ENCODE peak calls at places on chromosomes 3 and 15, in four cellular contexts. P, A, U and L are unnamed samples.

GRCh38 chr15:60703196-60703933 is 224.4 kb upstream of the ICE2 start:
- DNase-seq in U (no peak), A (no peak), P (no peak), L (no peak)

GRCh38 chr15:77654975-77655374 is 22.3 kb upstream of the LINGO1 start:
- DNase-seq in U (no peak), P (peak), A (peak), L (peak)

GRCh38 chr3:164080208-164080607 is 998.1 kb downstream of the SI start:
- DNase-seq in P (no peak), U (no peak), A (no peak), L (no peak)

GRCh38 chr3:132569153-132569552 is 27.9 kb upstream of the ACKR4 start:
- DNase-seq in U (no peak), A (no peak), P (no peak), L (no peak)

GRCh38 chr15:88275804-88276203 is 19.3 kb upstream of the NTRK3 start:
- DNase-seq in P (no peak), A (no peak), U (no peak), L (no peak)

GRCh38 chr3:38003371-38003816 is 12.8 kb downstream of the VILL start:
- DNase-seq in U (no peak), P (peak), A (peak), L (peak)

GRCh38 chr3:8621872-8622271 is 22.7 kb downstream of the SSUH2 start:
- DNase-seq in P (no peak), A (no peak), U (no peak), L (no peak)

GRCh38 chr15:42627485-42627884 is 52.1 kb downstream of the STARD9 start:
- DNase-seq in A (no peak), P (no peak), U (no peak), L (no peak)

GRCh38 chr3:162354343-162354742 is 857.7 kb downstream of the OTOL1 start:
- DNase-seq in P (no peak), A (no peak), U (no peak), L (no peak)

GRCh38 chr15:90264649-90265048 is 823 bp upstream of the NGRN start:
- DNase-seq in P (no peak), U (no peak), A (no peak), L (peak)

GRCh38 chr3:169863458-169863899 is 6.3 kb downstream of the LRRC31 start:
- DNase-seq in U (peak), A (peak), P (peak), L (peak)

GRCh38 chr3:71035314-71035713 is 548.2 kb downstream of the FOXP1 start:
- DNase-seq in A (no peak), U (no peak), P (no peak), L (no peak)

GRCh38 chr15:89004726-89005030 is 83.6 kb upstream of the ABHD2 start:
- DNase-seq in P (no peak), A (no peak), U (no peak), L (no peak)

GRCh38 chr3:184328516-184328915 is 8.9 kb upstream of the FAM131A start:
- DNase-seq in A (no peak), P (no peak), U (no peak), L (no peak)

GRCh38 chr3:50532062-50532705 is 28.8 kb upstream of the CACNA2D2 start:
- DNase-seq in A (no peak), P (no peak), U (no peak), L (no peak)

GRCh38 chr3:136249593-136250225 is 431 bp upstream of the PCCB start:
- DNase-seq in A (no peak), U (no peak), P (no peak), L (no peak)

GRCh38 chr15:40564591-40565332 is at the start of gene CCDC32:
- DNase-seq in U (peak), A (peak), P (peak), L (peak)

GRCh38 chr15:24954783-24955548 is at the start of the genes SNRPN and SNURF:
- DNase-seq in U (peak), A (peak), P (no peak), L (peak)

GRCh38 chr3:107421170-107421792 is 44.0 kb downstream of the CCDC54 start:
- DNase-seq in A (no peak), U (no peak), P (peak), L (peak)

GRCh38 chr15:72141171-72142084 is 23.2 kb downstream of the SENP8 start:
- DNase-seq in P (no peak), U (peak), A (no peak), L (peak)

GRCh38 chr15:38254065-38254883 is 1.6 kb downstream of the SPRED1 start:
- DNase-seq in U (peak), A (no peak), P (peak), L (peak)

GRCh38 chr15:80160570-80161156 is 7.9 kb downstream of the FAH start:
- DNase-seq in P (no peak), U (peak), A (no peak), L (peak)

GRCh38 chr3:10917176-10917575 is 75.4 kb upstream of the SLC6A1 start:
- DNase-seq in A (no peak), U (no peak), P (no peak), L (no peak)

GRCh38 chr15:97900006-97900405 is 60.5 kb upstream of the ARRDC4 start:
- DNase-seq in A (no peak), U (no peak), P (no peak), L (no peak)

GRCh38 chr3:6657591-6657990 is 203.3 kb upstream of the GRM7 start:
- DNase-seq in U (no peak), P (no peak), A (no peak), L (no peak)
- TF ChIP-seq CBX5 in U (no peak), P (no peak), A (no peak), L (no peak)

GRCh38 chr3:168116279-168116678 is 20.6 kb upstream of the GOLIM4 start:
- DNase-seq in P (peak), U (no peak), A (no peak), L (no peak)
- TF ChIP-seq CBX5 in P (no peak), U (no peak), A (no peak), L (no peak)

GRCh38 chr3:44120721-44121582 is 120.7 kb upstream of the TOPAZ1 start:
- DNase-seq in U (no peak), A (no peak), P (no peak), L (no peak)

GRCh38 chr3:44130249-44130648 is 111.4 kb upstream of the TOPAZ1 start:
- DNase-seq in U (no peak), A (no peak), P (no peak), L (no peak)

GRCh38 chr3:44125882-44126281 is 115.8 kb upstream of the TOPAZ1 start:
- DNase-seq in U (no peak), A (no peak), P (no peak), L (no peak)

GRCh38 chr3:44128057-44128775 is 113.5 kb upstream of the TOPAZ1 start:
- DNase-seq in P (no peak), U (no peak), A (peak), L (no peak)

DNA sequence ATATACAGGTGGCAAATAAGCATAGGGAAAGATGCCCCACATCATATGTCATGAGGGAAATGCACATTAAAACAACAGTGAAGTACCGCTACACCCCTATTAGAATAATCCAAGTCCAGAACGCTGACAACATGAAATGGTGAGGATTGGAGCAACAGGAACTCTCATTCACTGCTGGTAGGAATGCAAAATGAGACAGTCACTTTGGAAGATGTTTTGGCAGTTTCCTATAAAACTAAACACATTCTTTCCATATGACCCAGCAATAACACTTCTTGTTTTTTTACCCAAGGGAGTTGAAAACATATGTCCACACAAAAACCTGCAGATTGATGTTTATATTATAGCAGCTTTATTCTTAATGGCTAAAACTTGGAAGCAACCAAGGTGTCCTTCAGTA is 116.4 kb upstream of the TOPAZ1 start:
- DNase-seq in A (no peak), P (no peak), U (no peak), L (no peak)
- TF ChIP-seq CBX5 in A (no peak), P (no peak), U (no peak), L (no peak)

DNA sequence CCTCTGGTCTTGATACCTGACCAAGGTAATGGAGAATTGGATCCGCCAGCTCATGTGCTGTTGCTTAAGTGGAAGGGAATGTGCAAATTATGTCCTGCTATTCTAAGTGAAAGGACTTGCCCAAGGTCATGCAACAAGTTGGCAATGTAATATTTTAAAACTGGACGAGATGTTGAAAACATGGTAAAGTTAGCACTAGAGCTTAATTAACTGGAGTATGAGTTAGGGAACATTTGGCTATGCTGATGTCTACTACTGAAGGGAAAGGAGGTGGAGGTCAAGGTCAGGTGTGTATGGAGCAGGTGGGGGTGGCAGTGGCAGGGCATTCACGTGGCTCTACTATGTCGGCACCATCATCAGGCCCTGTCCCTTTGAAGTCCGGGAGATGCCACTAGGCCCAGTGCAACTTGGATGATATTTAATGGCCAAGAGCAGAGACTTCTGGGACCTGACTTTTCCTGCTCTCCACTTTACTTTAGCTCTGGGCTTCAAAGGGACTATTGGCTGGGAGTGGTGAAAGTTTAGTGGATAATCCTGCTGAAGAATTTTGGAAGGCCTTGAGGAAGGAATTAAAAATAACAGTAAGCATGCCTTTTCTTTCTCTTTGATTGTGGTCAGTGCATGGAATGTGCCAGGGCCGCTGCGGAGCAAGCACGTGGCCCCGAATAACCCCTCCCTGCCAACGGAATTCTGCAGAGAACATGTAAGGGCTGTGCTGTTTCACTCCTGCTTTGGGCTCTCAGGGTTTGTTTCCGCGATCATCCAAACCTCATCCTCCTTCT is 14.9 kb downstream of the SMAD3 start:
- DNase-seq in P (no peak), U (no peak), A (no peak), L (no peak)
- TF ChIP-seq CBX5 in P (no peak), U (no peak), A (no peak), L (no peak)

GRCh38 chr3:25259871-25260270 is 168.2 kb upstream of the RARB start:
- DNase-seq in A (no peak), U (no peak), P (no peak), L (no peak)

GRCh38 chr3:25266677-25267076 is 161.4 kb upstream of the RARB start:
- DNase-seq in P (no peak), A (no peak), U (no peak), L (no peak)

GRCh38 chr3:25262322-25262721 is 165.7 kb upstream of the RARB start:
- DNase-seq in U (no peak), A (no peak), P (no peak), L (no peak)

DNA sequence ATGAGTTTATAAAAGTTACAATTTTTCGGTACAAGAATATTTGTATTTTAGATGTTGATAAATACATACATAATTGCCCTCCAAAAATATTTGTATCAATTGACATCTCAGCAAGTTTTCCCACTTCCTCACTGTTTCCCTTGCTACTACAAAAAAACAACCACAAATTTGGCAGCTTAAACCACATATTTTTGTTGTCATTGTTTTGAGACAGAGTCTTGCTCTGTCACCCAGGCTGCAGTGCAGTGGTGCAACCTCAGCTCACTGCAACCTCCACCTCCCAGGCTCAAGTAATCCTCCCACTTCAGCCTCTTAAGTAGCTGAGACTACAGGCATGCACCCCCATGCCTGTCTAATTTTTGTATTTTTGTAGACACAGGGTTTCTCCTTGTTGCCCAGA is 162.8 kb upstream of the RARB start:
- DNase-seq in A (no peak), U (no peak), P (no peak), L (no peak)
- TF ChIP-seq CBX5 in A (no peak), U (no peak), P (no peak), L (no peak)

DNA sequence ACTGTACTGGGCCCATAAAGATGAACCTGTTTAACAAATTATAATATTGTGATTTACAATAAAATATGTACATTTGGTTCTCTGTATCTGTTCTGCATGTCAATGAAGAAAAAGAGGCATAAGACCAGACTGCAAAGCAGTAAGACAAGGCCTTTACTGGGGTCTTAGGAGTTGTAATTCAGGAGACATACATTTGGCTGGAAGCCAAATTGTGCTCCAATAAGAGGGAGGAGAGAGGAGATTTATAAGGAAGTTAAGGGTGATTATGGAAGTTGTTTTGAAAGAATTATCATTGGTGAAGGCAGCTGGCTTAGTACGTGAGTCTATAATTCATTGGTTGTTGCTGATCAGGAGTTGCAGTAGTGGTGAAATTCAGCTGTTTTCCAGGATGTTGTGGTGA is 28.6 kb upstream of the SPPL2A start:
- DNase-seq in P (no peak), U (no peak), A (no peak), L (no peak)
- TF ChIP-seq CBX5 in P (no peak), U (no peak), A (no peak), L (no peak)

GRCh38 chr15:33857726-33858125 is 110.6 kb upstream of the CHRM5 start:
- DNase-seq in P (no peak), U (no peak), A (no peak), L (no peak)

GRCh38 chr15:33858836-33859235 is 109.5 kb upstream of the CHRM5 start:
- DNase-seq in U (no peak), P (no peak), A (no peak), L (no peak)

GRCh38 chr15:33859992-33860545 is 108.2 kb upstream of the CHRM5 start:
- DNase-seq in A (no peak), P (no peak), U (no peak), L (no peak)

GRCh38 chr15:33864360-33865075 is 103.8 kb upstream of the CHRM5 start:
- DNase-seq in U (no peak), A (no peak), P (no peak), L (no peak)

DNA sequence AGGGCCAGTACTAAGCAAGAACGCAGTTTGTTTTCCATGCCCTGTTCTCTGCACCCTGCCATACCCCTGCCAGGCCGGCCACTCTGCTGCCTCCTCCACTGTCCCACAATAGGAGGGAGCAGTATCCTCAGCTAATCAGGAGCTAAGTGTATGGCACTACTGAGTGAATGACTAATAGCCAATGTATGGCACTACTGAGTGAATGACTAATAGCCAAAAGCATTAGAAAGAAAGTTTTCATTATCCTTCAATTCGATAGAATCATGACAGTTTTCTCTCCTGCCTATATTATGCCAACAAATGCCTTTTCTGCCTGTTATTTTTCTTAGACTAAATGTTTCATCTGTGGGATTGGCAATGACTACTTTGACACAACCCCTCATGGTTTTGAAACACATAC is 107.5 kb upstream of the CHRM5 start:
- DNase-seq in P (no peak), A (no peak), U (no peak), L (no peak)
- TF ChIP-seq CBX5 in P (no peak), A (no peak), U (no peak), L (no peak)

GRCh38 chr3:177478170-177478859 is 281.0 kb upstream of the TBL1XR1 start:
- DNase-seq in U (no peak), A (no peak), P (no peak), L (peak)
- TF ChIP-seq CBX5 in U (no peak), A (no peak), P (no peak), L (no peak)